ENCODE peak calls at places on chromosomes 1 and 21, in six cellular contexts. B, K, P, V, U and W are unnamed samples.

GRCh38 chr1:230401763-230402294 is 24.3 kb downstream of the PGBD5 start:
- DNase-seq in B (no peak), K (no peak), P (peak; percentile 27), V (no peak), U (no peak), W (no peak)

GRCh38 chr1:66211521-66211920 is 322.4 kb upstream of the SGIP1 start:
- DNase-seq in B (no peak), K (no peak), P (no peak), V (no peak), U (no peak), W (no peak)

GRCh38 chr1:38138498-38139233 is 92.1 kb upstream of the POU3F1 start:
- DNase-seq in B (no peak), K (peak; percentile 94), P (peak; percentile 96), V (peak; percentile 88), U (peak; percentile 97), W (peak; percentile 96)

GRCh38 chr1:64686828-64687724 is 57.8 kb upstream of the RAVER2 start:
- DNase-seq in B (peak; percentile 35), K (peak; percentile 24), P (peak; percentile 16), V (no peak), U (peak; percentile 71), W (peak; percentile 46)

GRCh38 chr1:9822897-9823692 is 670 bp downstream of the CLSTN1 start:
- DNase-seq in B (peak; percentile 17), K (no peak), P (no peak), V (no peak), U (no peak), W (peak; percentile 45)

GRCh38 chr1:226872455-226872854 is 2.0 kb downstream of the PSEN2 start:
- DNase-seq in B (no peak), K (no peak), P (no peak), V (no peak), U (peak; percentile 42), W (peak; percentile 20)

GRCh38 chr1:64956733-64957441 is 9.5 kb downstream of the JAK1 start:
- DNase-seq in B (peak; percentile 22), K (no peak), P (no peak), V (no peak), U (no peak), W (no peak)

GRCh38 chr1:27981146-27981545 is 21.4 kb downstream of the XKR8 start:
- DNase-seq in B (no peak), K (no peak), P (no peak), V (no peak), U (no peak), W (peak; percentile 27)

GRCh38 chr1:45545019-45545493 is 5.6 kb upstream of the AKR1A1 start:
- DNase-seq in B (no peak), K (no peak), P (no peak), V (no peak), U (no peak), W (no peak)

GRCh38 chr1:96361251-96361856 is 360.2 kb upstream of the PTBP2 start:
- DNase-seq in B (no peak), K (no peak), P (no peak), V (no peak), U (no peak), W (no peak)

GRCh38 chr1:54355931-54356679 is 50.1 kb downstream of the SSBP3 start:
- DNase-seq in B (peak; percentile 90), K (no peak), P (no peak), V (no peak), U (no peak), W (no peak)

GRCh38 chr21:38787461-38788274 is 18.1 kb upstream of the ETS2 start:
- DNase-seq in B (no peak), K (no peak), P (no peak), V (peak; percentile 73), U (peak; percentile 84), W (no peak)

GRCh38 chr1:50620680-50621329 is 197.6 kb upstream of the DMRTA2 start:
- DNase-seq in B (no peak), K (no peak), P (no peak), V (no peak), U (peak; percentile 48), W (no peak)

GRCh38 chr1:205030916-205031315 is 12.1 kb upstream of the CNTN2 start:
- DNase-seq in B (no peak), K (no peak), P (no peak), V (no peak), U (no peak), W (no peak)

GRCh38 chr1:203121186-203122015 is 6.1 kb upstream of the ADORA1 start:
- DNase-seq in B (peak; percentile 42), K (no peak), P (no peak), V (no peak), U (no peak), W (no peak)

GRCh38 chr1:15308621-15309027 is 61.6 kb downstream of the FHAD1 start:
- DNase-seq in B (no peak), K (no peak), P (no peak), V (no peak), U (no peak), W (no peak)

GRCh38 chr1:9275567-9276034 is 17.1 kb upstream of the SPSB1 start:
- DNase-seq in B (peak; percentile 84), K (no peak), P (no peak), V (no peak), U (peak; percentile 86), W (peak; percentile 91)

GRCh38 chr1:181318022-181318857 is 165.1 kb upstream of the CACNA1E start:
- DNase-seq in B (peak; percentile 4), K (no peak), P (no peak), V (no peak), U (no peak), W (no peak)

GRCh38 chr1:174743654-174744561 is 255.8 kb upstream of the CACYBP start:
- DNase-seq in B (no peak), K (peak; percentile 25), P (peak; percentile 33), V (no peak), U (peak; percentile 56), W (peak; percentile 12)

GRCh38 chr1:174744886-174745285 is 254.9 kb upstream of the CACYBP start:
- DNase-seq in B (no peak), K (no peak), P (no peak), V (no peak), U (no peak), W (peak; percentile 63)

GRCh38 chr1:174748603-174749002 is 251.1 kb upstream of the CACYBP start:
- DNase-seq in B (no peak), K (no peak), P (no peak), V (no peak), U (no peak), W (no peak)

GRCh38 chr1:174746024-174746808 is 253.5 kb upstream of the CACYBP start:
- DNase-seq in B (peak; percentile 40), K (no peak), P (no peak), V (no peak), U (no peak), W (no peak)

GRCh38 chr1:174747613-174748012 is 252.1 kb upstream of the CACYBP start:
- DNase-seq in B (no peak), K (no peak), P (no peak), V (no peak), U (no peak), W (no peak)
- TF ChIP-seq CTCF in B (no peak), K (no peak), P (peak; percentile 31), V (no peak), U (peak; percentile 19), W (no peak)

GRCh38 chr1:153259387-153259786 is at the start of gene LORICRIN:
- DNase-seq in B (no peak), K (no peak), P (no peak), V (no peak), U (no peak), W (no peak)
- H3K4me3 ChIP-seq in B (no peak within 1 kb of the TSS), K (no peak within 1 kb of the TSS), P (no peak within 1 kb of the TSS), V (no peak within 1 kb of the TSS), U (no peak within 1 kb of the TSS), W (no peak within 1 kb of the TSS)

DNA sequence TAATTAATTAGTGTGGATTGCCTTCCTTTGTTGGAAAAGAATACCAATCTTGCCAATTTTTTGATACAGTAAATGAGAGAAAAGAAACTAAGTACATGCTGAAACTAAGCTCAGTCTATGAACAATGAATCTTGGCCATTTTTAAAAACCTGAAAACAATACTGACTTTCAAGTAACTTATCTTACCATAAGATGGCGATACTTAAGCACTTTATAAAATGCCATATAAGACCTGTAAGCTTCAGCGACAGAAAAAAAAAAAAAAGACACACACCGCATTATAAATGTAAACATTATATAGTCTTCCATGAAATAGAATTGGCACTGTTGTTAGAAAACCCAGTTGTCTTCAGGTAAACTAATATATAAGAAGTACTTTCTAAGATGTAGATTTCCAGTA is 3.0 kb downstream of the OLFM3 start:
- DNase-seq in B (no peak), K (no peak), P (no peak), V (no peak), U (no peak), W (no peak)
- TF ChIP-seq CTCF in B (no peak), K (no peak), P (no peak), V (no peak), U (no peak), W (no peak)

GRCh38 chr1:243251544-243251943 is 3.5 kb downstream of the CEP170 start:
- DNase-seq in B (no peak), K (no peak), P (no peak), V (no peak), U (no peak), W (no peak)
- H3K4me3 ChIP-seq in B (no peak overlapping the region), K (no peak overlapping the region), P (peak overlapping the region; percentile 88), V (peak overlapping the region; percentile 91), U (peak overlapping the region; percentile 20), W (peak overlapping the region; percentile 85)

GRCh38 chr1:246117066-246117791 is 389.9 kb downstream of the SMYD3 start:
- DNase-seq in B (peak; percentile 60), K (no peak), P (peak; percentile 32), V (peak; percentile 31), U (peak; percentile 59), W (peak; percentile 21)
- TF ChIP-seq CTCF in B (peak; percentile 17), K (peak; percentile 69), P (peak; percentile 59), V (peak; percentile 26), U (peak; percentile 53), W (peak; percentile 20)